ENCODE peak calls at places on chromosomes 12 and 14, in eight cellular contexts. One of them, this sample, is unnamed.

GRCh38 chr14:51342226-51342625 is 102.2 kb downstream of the TMX1 start:
- DNase-seq in K562: no peak
- DNase-seq in GM12878: no peak
- DNase-seq in A549: peak; percentile 16
- DNase-seq in WTC11: no peak
- DNase-seq in SK-N-SH: no peak
- DNase-seq in H1: no peak
- DNase-seq in HepG2: peak; percentile 7
- DNase-seq in this sample: peak; percentile 56

GRCh38 chr14:22569106-22569748 is 19.8 kb downstream of the DAD1 start:
- DNase-seq in GM12878: no peak
- DNase-seq in HepG2: no peak
- DNase-seq in H1: no peak
- DNase-seq in SK-N-SH: no peak
- DNase-seq in A549: no peak
- DNase-seq in WTC11: no peak
- DNase-seq in K562: no peak
- DNase-seq in this sample: peak; percentile 57

GRCh38 chr12:25875661-25876060 is 82.8 kb upstream of the RASSF8 start:
- DNase-seq in WTC11: no peak
- DNase-seq in A549: no peak
- DNase-seq in SK-N-SH: no peak
- DNase-seq in H1: no peak
- DNase-seq in HepG2: no peak
- DNase-seq in GM12878: no peak
- DNase-seq in K562: no peak
- DNase-seq in this sample: no peak

GRCh38 chr12:105257321-105257728 is 21.4 kb upstream of the APPL2 start:
- DNase-seq in HepG2: no peak
- DNase-seq in WTC11: no peak
- DNase-seq in SK-N-SH: no peak
- DNase-seq in A549: no peak
- DNase-seq in K562: no peak
- DNase-seq in GM12878: no peak
- DNase-seq in H1: no peak
- DNase-seq in this sample: peak; percentile 90

GRCh38 chr14:102930753-102931579 is 8.5 kb downstream of the AMN start:
- DNase-seq in WTC11: peak; percentile 71
- DNase-seq in K562: no peak
- DNase-seq in GM12878: no peak
- DNase-seq in H1: no peak
- DNase-seq in HepG2: no peak
- DNase-seq in SK-N-SH: no peak
- DNase-seq in A549: no peak
- DNase-seq in this sample: peak; percentile 50

GRCh38 chr14:23380197-23381016 is 3.6 kb downstream of the CMTM5 start:
- DNase-seq in GM12878: no peak
- DNase-seq in A549: no peak
- DNase-seq in K562: no peak
- DNase-seq in SK-N-SH: no peak
- DNase-seq in WTC11: no peak
- DNase-seq in H1: no peak
- DNase-seq in HepG2: no peak
- DNase-seq in this sample: no peak

GRCh38 chr12:21324551-21324950 is 10.2 kb downstream of the SLCO1A2 start:
- DNase-seq in K562: no peak
- DNase-seq in H1: peak; percentile 21
- DNase-seq in WTC11: no peak
- DNase-seq in GM12878: no peak
- DNase-seq in A549: no peak
- DNase-seq in SK-N-SH: no peak
- DNase-seq in HepG2: no peak
- DNase-seq in this sample: no peak

GRCh38 chr14:29461131-29461530 is 466.5 kb downstream of the PRKD1 start:
- DNase-seq in H1: no peak
- DNase-seq in WTC11: no peak
- DNase-seq in HepG2: no peak
- DNase-seq in SK-N-SH: no peak
- DNase-seq in K562: no peak
- DNase-seq in A549: no peak
- DNase-seq in GM12878: no peak
- DNase-seq in this sample: no peak

GRCh38 chr14:22561366-22561660 is 27.7 kb downstream of the DAD1 start:
- DNase-seq in GM12878: no peak
- DNase-seq in HepG2: no peak
- DNase-seq in H1: no peak
- DNase-seq in A549: no peak
- DNase-seq in K562: no peak
- DNase-seq in SK-N-SH: no peak
- DNase-seq in WTC11: no peak
- DNase-seq in this sample: no peak

GRCh38 chr14:92897922-92898599 is 24.9 kb upstream of the CHGA start:
- DNase-seq in GM12878: no peak
- DNase-seq in WTC11: no peak
- DNase-seq in HepG2: no peak
- DNase-seq in K562: no peak
- DNase-seq in H1: no peak
- DNase-seq in SK-N-SH: no peak
- DNase-seq in A549: no peak
- DNase-seq in this sample: no peak

GRCh38 chr14:75295061-75295461 is 16.4 kb downstream of the FOS start:
- DNase-seq in WTC11: peak; percentile 50
- DNase-seq in HepG2: no peak
- DNase-seq in K562: peak; percentile 59
- DNase-seq in SK-N-SH: peak; percentile 51
- DNase-seq in H1: no peak
- DNase-seq in GM12878: no peak
- DNase-seq in A549: peak; percentile 81
- DNase-seq in this sample: peak; percentile 78

GRCh38 chr12:49750027-49750977 is 8.9 kb downstream of the TMBIM6 start:
- DNase-seq in A549: no peak
- DNase-seq in WTC11: no peak
- DNase-seq in SK-N-SH: no peak
- DNase-seq in K562: no peak
- DNase-seq in GM12878: peak; percentile 36
- DNase-seq in H1: no peak
- DNase-seq in HepG2: peak; percentile 31
- DNase-seq in this sample: peak; percentile 80

GRCh38 chr14:23118506-23119361 is at the start of gene CEBPE:
- DNase-seq in K562: no peak
- DNase-seq in A549: no peak
- DNase-seq in GM12878: no peak
- DNase-seq in WTC11: no peak
- DNase-seq in SK-N-SH: no peak
- DNase-seq in HepG2: no peak
- DNase-seq in H1: no peak
- DNase-seq in this sample: no peak

GRCh38 chr12:132422057-132423043 is 67.6 kb upstream of the FBRSL1 start:
- DNase-seq in K562: no peak
- DNase-seq in H1: no peak
- DNase-seq in A549: no peak
- DNase-seq in WTC11: peak; percentile 54
- DNase-seq in SK-N-SH: no peak
- DNase-seq in GM12878: no peak
- DNase-seq in HepG2: no peak
- DNase-seq in this sample: peak; percentile 42

GRCh38 chr14:96380735-96381134 is 11.2 kb upstream of the AK7 start:
- DNase-seq in A549: no peak
- DNase-seq in K562: no peak
- DNase-seq in SK-N-SH: no peak
- DNase-seq in HepG2: no peak
- DNase-seq in H1: no peak
- DNase-seq in WTC11: no peak
- DNase-seq in GM12878: peak; percentile 62
- DNase-seq in this sample: no peak

GRCh38 chr12:51246254-51246853 is 7.7 kb downstream of the DAZAP2 start:
- DNase-seq in H1: no peak
- DNase-seq in HepG2: no peak
- DNase-seq in WTC11: no peak
- DNase-seq in GM12878: no peak
- DNase-seq in SK-N-SH: peak; percentile 32
- DNase-seq in A549: no peak
- DNase-seq in K562: peak; percentile 25
- DNase-seq in this sample: peak; percentile 68

GRCh38 chr14:100375273-100375962 is 52.3 kb downstream of the SLC25A47 start:
- DNase-seq in K562: peak; percentile 57
- DNase-seq in HepG2: peak; percentile 20
- DNase-seq in A549: no peak
- DNase-seq in WTC11: peak; percentile 65
- DNase-seq in H1: peak; percentile 49
- DNase-seq in SK-N-SH: peak; percentile 60
- DNase-seq in GM12878: peak; percentile 76
- DNase-seq in this sample: peak; percentile 99

GRCh38 chr14:99518441-99519346 is 37.5 kb downstream of the CCNK start:
- DNase-seq in SK-N-SH: peak; percentile 94
- DNase-seq in HepG2: peak; percentile 40
- DNase-seq in K562: peak; percentile 76
- DNase-seq in A549: peak; percentile 81
- DNase-seq in WTC11: peak; percentile 88
- DNase-seq in GM12878: no peak
- DNase-seq in H1: no peak
- DNase-seq in this sample: peak; percentile 32

GRCh38 chr14:104870368-104871144 is 5.5 kb downstream of the CEP170B start:
- DNase-seq in H1: no peak
- DNase-seq in SK-N-SH: peak; percentile 80
- DNase-seq in GM12878: no peak
- DNase-seq in K562: peak; percentile 37
- DNase-seq in HepG2: peak; percentile 21
- DNase-seq in A549: peak; percentile 45
- DNase-seq in WTC11: peak; percentile 70
- DNase-seq in this sample: no peak

GRCh38 chr12:108573310-108573709 is 10.9 kb downstream of the ISCU start:
- DNase-seq in H1: no peak
- DNase-seq in SK-N-SH: no peak
- DNase-seq in K562: no peak
- DNase-seq in HepG2: no peak
- DNase-seq in WTC11: no peak
- DNase-seq in GM12878: peak; percentile 69
- DNase-seq in A549: no peak
- DNase-seq in this sample: no peak

GRCh38 chr12:90216815-90217214 is 508.2 kb upstream of the ATP2B1 start:
- DNase-seq in H1: no peak
- DNase-seq in HepG2: no peak
- DNase-seq in K562: no peak
- DNase-seq in A549: no peak
- DNase-seq in WTC11: no peak
- DNase-seq in GM12878: no peak
- DNase-seq in SK-N-SH: no peak
- DNase-seq in this sample: no peak

GRCh38 chr14:34985740-34986139 is 2.9 kb downstream of the SRP54 start:
- DNase-seq in SK-N-SH: no peak
- DNase-seq in WTC11: no peak
- DNase-seq in A549: no peak
- DNase-seq in GM12878: no peak
- DNase-seq in HepG2: no peak
- DNase-seq in H1: no peak
- DNase-seq in K562: no peak
- DNase-seq in this sample: no peak

GRCh38 chr12:117733292-117733805 is 235.4 kb downstream of the KSR2 start:
- DNase-seq in HepG2: no peak
- DNase-seq in H1: no peak
- DNase-seq in GM12878: no peak
- DNase-seq in SK-N-SH: no peak
- DNase-seq in WTC11: no peak
- DNase-seq in A549: no peak
- DNase-seq in K562: no peak
- DNase-seq in this sample: no peak

GRCh38 chr12:25827747-25828146 is 130.7 kb upstream of the RASSF8 start:
- DNase-seq in A549: no peak
- DNase-seq in K562: no peak
- DNase-seq in SK-N-SH: no peak
- DNase-seq in H1: no peak
- DNase-seq in GM12878: no peak
- DNase-seq in WTC11: no peak
- DNase-seq in HepG2: no peak
- DNase-seq in this sample: peak; percentile 28

DNA sequence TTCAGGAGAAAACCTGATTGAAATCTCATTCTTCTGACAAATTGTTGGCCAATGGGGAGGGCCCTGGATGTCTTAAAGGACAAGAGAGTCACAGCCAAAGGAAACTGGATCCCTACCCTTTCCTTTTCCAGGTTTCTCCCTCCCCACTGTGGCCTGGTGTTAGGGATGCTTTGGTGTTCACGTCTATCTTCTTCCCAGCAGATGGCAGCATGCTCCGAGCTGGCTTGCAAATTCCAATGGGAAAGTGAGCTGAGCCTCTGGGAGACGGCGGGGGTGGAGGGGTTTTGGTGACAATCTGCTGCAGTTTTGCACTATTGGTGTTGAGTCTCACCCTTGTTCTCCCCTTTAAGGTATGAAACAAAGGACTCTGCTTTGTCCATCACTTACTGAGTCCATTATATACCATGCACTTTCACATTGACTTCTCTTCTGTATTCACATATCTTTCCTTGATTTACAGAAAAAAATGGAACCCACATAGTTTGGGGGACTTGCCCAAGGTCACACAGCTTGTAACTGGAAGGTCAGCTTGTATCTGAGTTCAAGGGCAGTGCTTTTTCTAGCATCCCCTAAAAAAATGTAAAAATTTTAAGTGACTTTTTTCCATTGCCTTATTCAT is 39.3 kb downstream of the CCDC177 start:
- DNase-seq in GM12878: no peak
- DNase-seq in A549: peak; percentile 83
- DNase-seq in H1: no peak
- DNase-seq in WTC11: peak; percentile 75
- DNase-seq in SK-N-SH: peak; percentile 84
- DNase-seq in HepG2: peak; percentile 37
- DNase-seq in K562: peak; percentile 34
- DNase-seq in this sample: peak; percentile 50
- TF ChIP-seq USF2 in GM12878: no peak
- TF ChIP-seq USF2 in A549: no peak
- TF ChIP-seq USF2 in H1: no peak
- TF ChIP-seq USF2 in WTC11: no peak
- TF ChIP-seq USF2 in SK-N-SH: no peak
- TF ChIP-seq USF2 in HepG2: no peak
- TF ChIP-seq USF2 in K562: no peak
- TF ChIP-seq USF2 in this sample: no peak

GRCh38 chr12:27525373-27525772 is 1.4 kb downstream of the PPFIBP1 start:
- DNase-seq in H1: no peak
- DNase-seq in GM12878: no peak
- DNase-seq in WTC11: peak; percentile 25
- DNase-seq in K562: no peak
- DNase-seq in A549: peak; percentile 44
- DNase-seq in HepG2: no peak
- DNase-seq in SK-N-SH: no peak
- DNase-seq in this sample: peak; percentile 81
- TF ChIP-seq USF2 in H1: no peak
- TF ChIP-seq USF2 in GM12878: no peak
- TF ChIP-seq USF2 in WTC11: no peak
- TF ChIP-seq USF2 in K562: no peak
- TF ChIP-seq USF2 in A549: no peak
- TF ChIP-seq USF2 in HepG2: no peak
- TF ChIP-seq USF2 in SK-N-SH: no peak
- TF ChIP-seq USF2 in this sample: no peak

GRCh38 chr12:92574046-92574783 is 128.6 kb upstream of the PLEKHG7 start:
- DNase-seq in GM12878: no peak
- DNase-seq in SK-N-SH: no peak
- DNase-seq in HepG2: peak; percentile 15
- DNase-seq in A549: no peak
- DNase-seq in K562: no peak
- DNase-seq in H1: no peak
- DNase-seq in WTC11: peak; percentile 17
- DNase-seq in this sample: peak; percentile 40
- TF ChIP-seq USF2 in GM12878: no peak
- TF ChIP-seq USF2 in SK-N-SH: no peak
- TF ChIP-seq USF2 in HepG2: no peak
- TF ChIP-seq USF2 in A549: no peak
- TF ChIP-seq USF2 in K562: no peak
- TF ChIP-seq USF2 in H1: no peak
- TF ChIP-seq USF2 in WTC11: no peak
- TF ChIP-seq USF2 in this sample: no peak

GRCh38 chr12:13205809-13206559 is 9.5 kb downstream of the EMP1 start:
- DNase-seq in K562: no peak
- DNase-seq in HepG2: no peak
- DNase-seq in GM12878: no peak
- DNase-seq in H1: no peak
- DNase-seq in WTC11: no peak
- DNase-seq in A549: peak; percentile 40
- DNase-seq in SK-N-SH: no peak
- DNase-seq in this sample: peak; percentile 99
- TF ChIP-seq USF2 in K562: no peak
- TF ChIP-seq USF2 in HepG2: no peak
- TF ChIP-seq USF2 in GM12878: no peak
- TF ChIP-seq USF2 in H1: no peak
- TF ChIP-seq USF2 in WTC11: no peak
- TF ChIP-seq USF2 in A549: no peak
- TF ChIP-seq USF2 in SK-N-SH: no peak
- TF ChIP-seq USF2 in this sample: no peak